ENCODE peak calls at places on chromosomes 6 and 20, in four cellular contexts. D, N, O and S are unnamed samples. For H3K4me1, the result is how much of the 10 kb centered on the place peaks cover.

GRCh38 chr6:89022747-89023289 is 57.7 kb upstream of the PNRC1 start:
- DNase-seq in N (no peak), O (peak), D (no peak), S (no peak)

GRCh38 chr6:88124925-88125557 is 41.1 kb downstream of the CNR1 start:
- DNase-seq in N (no peak), O (no peak), D (no peak), S (no peak)

GRCh38 chr6:44630125-44631028 is 242.9 kb downstream of the CDC5L start:
- DNase-seq in O (peak), N (no peak), D (peak), S (peak)

GRCh38 chr6:130796313-130796905 is 30.8 kb upstream of the SMLR1 start:
- DNase-seq in O (peak), N (no peak), D (no peak), S (no peak)

GRCh38 chr6:18047406-18047805 is 60.0 kb upstream of the KIF13A start:
- DNase-seq in D (no peak), O (peak), N (no peak), S (no peak)

GRCh38 chr6:5357486-5357885 is 96.2 kb downstream of the FARS2 start:
- DNase-seq in N (no peak), D (no peak), O (no peak), S (no peak)

GRCh38 chr6:47414517-47415167 is 62.9 kb upstream of the CD2AP start:
- DNase-seq in O (peak), D (no peak), N (peak), S (no peak)

GRCh38 chr6:24283043-24283985 is 74.5 kb downstream of the DCDC2 start:
- DNase-seq in N (peak), D (peak), O (peak), S (peak)

GRCh38 chr6:49202923-49203322 is 260.1 kb downstream of the MMUT start:
- DNase-seq in O (no peak), N (no peak), D (no peak), S (no peak)

GRCh38 chr6:82283771-82284420 is 36.4 kb upstream of the IBTK start:
- DNase-seq in O (no peak), D (no peak), N (no peak), S (no peak)

GRCh38 chr20:57509665-57510237 is 15.2 kb downstream of the CTCFL start:
- DNase-seq in N (no peak), D (peak), O (no peak), S (peak)

GRCh38 chr6:151425561-151425960 is 26.4 kb downstream of the RMND1 start:
- DNase-seq in O (peak), D (no peak), N (no peak), S (no peak)

GRCh38 chr6:136344420-136344819 is 54.8 kb upstream of the BCLAF1 start:
- DNase-seq in N (no peak), O (peak), D (no peak), S (no peak)

GRCh38 chr20:63312690-63313348 is 19.8 kb downstream of the COL20A1 start:
- DNase-seq in N (no peak), D (no peak), O (peak), S (no peak)

GRCh38 chr6:117818449-117818848 is 88.6 kb upstream of the SLC35F1 start:
- DNase-seq in N (no peak), D (no peak), O (no peak), S (no peak)

GRCh38 chr20:9359561-9360308 is 154.7 kb upstream of the LAMP5 start:
- DNase-seq in O (peak), D (peak), N (no peak), S (peak)

GRCh38 chr6:150196942-150197745 is 54.3 kb downstream of the PPP1R14C start:
- DNase-seq in N (no peak), D (no peak), O (no peak), S (no peak)

GRCh38 chr6:125974214-125974866 is 12.0 kb upstream of the TRMT11 start:
- DNase-seq in D (peak), N (no peak), O (peak), S (peak)

GRCh38 chr6:125983246-125983945 is 2.9 kb upstream of the TRMT11 start:
- DNase-seq in O (peak), D (no peak), N (no peak), S (no peak)

GRCh38 chr6:125981566-125982185 is 4.7 kb upstream of the TRMT11 start:
- DNase-seq in D (no peak), N (no peak), O (peak), S (no peak)

GRCh38 chr6:125984311-125984710 is 2.0 kb upstream of the TRMT11 start:
- DNase-seq in N (no peak), O (peak), D (no peak), S (no peak)

DNA sequence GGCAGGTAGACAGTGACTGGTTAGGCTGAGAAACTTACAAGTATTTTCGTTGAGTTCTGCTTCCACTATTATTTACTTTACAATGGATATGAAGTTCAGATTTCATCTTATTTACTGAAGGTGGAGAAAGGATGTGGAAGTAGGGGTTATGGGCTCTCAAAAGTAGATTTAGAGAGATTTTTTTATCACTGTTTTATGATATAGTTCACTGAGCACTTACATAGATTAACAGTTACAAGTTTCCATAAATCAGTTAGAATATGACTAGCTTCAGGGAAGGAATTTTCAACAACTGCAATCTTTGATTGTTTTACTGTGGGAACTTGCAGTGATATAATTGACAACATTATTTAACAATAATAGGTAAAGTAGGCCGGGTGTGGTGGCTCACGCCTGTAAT is 7.2 kb upstream of the TRMT11 start:
- DNase-seq in O (no peak), N (no peak), D (no peak), S (no peak)
- TF ChIP-seq CTCF in O (no peak), N (no peak), D (no peak), S (no peak)

GRCh38 chr6:50520325-50520724 is 193.0 kb upstream of the TFAP2D start:
- DNase-seq in D (no peak), O (no peak), N (no peak), S (no peak)

GRCh38 chr6:50520862-50521261 is 192.5 kb upstream of the TFAP2D start:
- DNase-seq in N (no peak), D (no peak), O (no peak), S (no peak)
- H3K4me1 ChIP-seq in N (under half), D (under half), O (under half), S (under half)

GRCh38 chr6:34888874-34889555 is at the start of gene ANKS1A:
- DNase-seq in D (peak), O (peak), N (peak), S (peak)
- TF ChIP-seq CEBPB in D (no peak), O (no peak), N (no peak), S (no peak)

DNA sequence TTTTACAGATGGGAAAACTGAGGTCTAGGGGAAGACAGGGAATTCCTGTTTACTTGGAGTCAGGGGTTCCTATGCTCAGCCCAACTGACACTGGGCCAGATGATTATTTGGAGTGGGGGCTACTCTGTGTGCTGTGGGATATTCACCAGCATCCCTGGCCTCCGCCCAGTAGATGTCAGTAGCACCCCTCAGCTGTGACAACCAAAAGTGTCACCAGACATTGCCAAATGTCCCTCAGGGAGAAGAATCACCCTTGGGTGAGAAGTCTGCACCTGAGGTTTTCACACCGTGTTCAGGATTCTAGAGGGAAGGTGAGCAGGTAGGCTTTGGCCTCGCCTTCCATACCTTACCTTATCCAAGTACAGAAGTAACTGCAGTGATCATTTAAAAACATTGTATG is 27.6 kb downstream of the CDH26 start:
- DNase-seq in O (no peak), D (no peak), N (no peak), S (no peak)
- TF ChIP-seq CTCF in O (no peak), D (peak), N (peak), S (no peak)

DNA sequence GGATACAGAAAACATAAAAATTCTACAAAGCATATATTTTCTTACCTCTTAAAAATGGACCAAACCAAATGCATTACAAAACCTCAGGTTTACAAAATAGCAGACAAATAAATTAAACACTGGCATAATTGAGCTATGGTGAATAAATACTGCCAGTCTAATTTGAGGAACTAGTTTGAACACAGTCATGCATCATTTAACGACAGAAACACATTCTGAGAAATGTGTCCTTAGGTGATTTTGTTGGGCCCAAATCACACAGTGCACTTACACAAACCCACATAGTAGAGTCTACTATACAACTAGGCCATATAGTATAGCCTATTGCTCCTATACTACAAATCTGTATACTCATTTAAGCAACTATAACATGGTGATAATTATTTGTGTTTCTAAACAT is 215.6 kb downstream of the FOXC1 start:
- DNase-seq in N (no peak), D (no peak), O (no peak), S (no peak)
- H3K4me1 ChIP-seq in N (under half), D (under half), O (under half), S (under half)